ENCODE peak calls at places on chromosomes 2 and 18, in eight cellular contexts. C, Q, A, Z, N, P, W and D are unnamed samples.

GRCh38 chr2:164024396-164024795 is 288.6 kb upstream of the FIGN start:
- DNase-seq in C (no peak), Q (no peak), A (no peak), Z (no peak), N (no peak), P (peak), W (no peak), D (no peak)

GRCh38 chr2:175631247-175631628 is 370.8 kb downstream of the LNPK start:
- DNase-seq in C (no peak), Q (no peak), A (no peak), Z (no peak), N (peak), P (no peak), W (no peak), D (no peak)

GRCh38 chr2:206004004-206004693 is 81.8 kb downstream of the INO80D start:
- DNase-seq in C (no peak), Q (no peak), A (peak), Z (peak), N (peak), P (no peak), W (peak), D (peak)

GRCh38 chr2:160968183-160968582 is 192.0 kb upstream of the TANK start:
- DNase-seq in C (no peak), Q (no peak), A (no peak), Z (no peak), N (no peak), P (no peak), W (no peak), D (peak)

GRCh38 chr2:38505779-38506178 is 96.9 kb downstream of the HNRNPLL start:
- DNase-seq in C (no peak), Q (peak), A (peak), Z (no peak), N (peak), P (peak), W (no peak), D (peak)

GRCh38 chr2:102025016-102025491 is 33.3 kb downstream of the IL1R2 start:
- DNase-seq in C (no peak), Q (no peak), A (no peak), Z (no peak), N (no peak), P (peak), W (no peak), D (peak)

GRCh38 chr2:60553496-60553991 is at the start of gene BCL11A:
- DNase-seq in C (no peak), Q (peak), A (peak), Z (peak), N (peak), P (peak), W (peak), D (peak)

GRCh38 chr2:100031604-100032003 is 110.8 kb downstream of the AFF3 start:
- DNase-seq in C (no peak), Q (no peak), A (no peak), Z (no peak), N (no peak), P (no peak), W (no peak), D (no peak)

GRCh38 chr2:232588680-232589585 is 38.4 kb downstream of the EIF4E2 start:
- DNase-seq in C (no peak), Q (peak), A (peak), Z (no peak), N (peak), P (peak), W (no peak), D (peak)

GRCh38 chr18:77448046-77448445 is 198.4 kb downstream of the GALR1 start:
- DNase-seq in C (no peak), Q (no peak), A (no peak), Z (no peak), N (no peak), P (no peak), W (no peak), D (no peak)

GRCh38 chr2:78416625-78417300 is 608.7 kb upstream of the REG3G start:
- DNase-seq in C (no peak), Q (no peak), A (no peak), Z (no peak), N (no peak), P (no peak), W (no peak), D (no peak)

GRCh38 chr2:42452545-42452944 is 41.2 kb downstream of the KCNG3 start:
- DNase-seq in C (no peak), Q (no peak), A (no peak), Z (no peak), N (no peak), P (no peak), W (no peak), D (no peak)

GRCh38 chr2:27431395-27431794 is 3.0 kb downstream of the NRBP1 start:
- DNase-seq in C (no peak), Q (no peak), A (peak), Z (no peak), N (no peak), P (peak), W (peak), D (peak)

GRCh38 chr18:10442551-10442971 is 11.9 kb upstream of the APCDD1 start:
- DNase-seq in C (no peak), Q (no peak), A (no peak), Z (no peak), N (no peak), P (no peak), W (no peak), D (no peak)

GRCh38 chr2:202072226-202072625 is 829 bp upstream of the KIAA2012 start:
- DNase-seq in C (no peak), Q (no peak), A (no peak), Z (peak), N (no peak), P (no peak), W (peak), D (no peak)

GRCh38 chr2:175430236-175430635 is 248.7 kb upstream of the ATP5MC3 start:
- DNase-seq in C (no peak), Q (no peak), A (no peak), Z (no peak), N (no peak), P (no peak), W (no peak), D (no peak)

GRCh38 chr2:126970583-126970982 is 71.9 kb downstream of the TEX51 start:
- DNase-seq in C (no peak), Q (no peak), A (no peak), Z (no peak), N (no peak), P (no peak), W (no peak), D (no peak)

GRCh38 chr2:206488623-206489022 is 45.3 kb downstream of the ADAM23 start:
- DNase-seq in C (no peak), Q (no peak), A (no peak), Z (no peak), N (no peak), P (no peak), W (no peak), D (no peak)

GRCh38 chr2:8658064-8658862 is 23.6 kb upstream of the ID2 start:
- DNase-seq in C (no peak), Q (no peak), A (no peak), Z (no peak), N (no peak), P (no peak), W (no peak), D (no peak)

GRCh38 chr18:395481-396250 is 104.8 kb downstream of the COLEC12 start:
- DNase-seq in C (no peak), Q (no peak), A (no peak), Z (peak), N (peak), P (peak), W (no peak), D (peak)

GRCh38 chr2:66532972-66533868 is 98.3 kb downstream of the MEIS1 start:
- DNase-seq in C (no peak), Q (no peak), A (no peak), Z (no peak), N (no peak), P (peak), W (no peak), D (no peak)